ENCODE peak calls at places on chromosomes 11 and 22, in five cellular contexts. One of them, this sample, is unnamed.

GRCh38 chr11:133064152-133064877 is 468.0 kb downstream of the OPCML start:
- DNase-seq in A673: peak
- DNase-seq in OCI-LY7: no peak
- DNase-seq in pancreas: peak
- DNase-seq in IMR-90: peak
- DNase-seq in this sample: no peak

GRCh38 chr11:103927535-103927934 is 108.9 kb upstream of the DDI1 start:
- DNase-seq in A673: peak
- DNase-seq in OCI-LY7: peak
- DNase-seq in pancreas: no peak
- DNase-seq in IMR-90: peak
- DNase-seq in this sample: no peak

GRCh38 chr22:42300286-42301071 is 30.0 kb upstream of the TCF20 start:
- DNase-seq in A673: no peak
- DNase-seq in OCI-LY7: peak
- DNase-seq in pancreas: no peak
- DNase-seq in IMR-90: no peak
- DNase-seq in this sample: peak

GRCh38 chr11:2421996-2422395 is 21.4 kb downstream of the TSSC4 start:
- DNase-seq in A673: no peak
- DNase-seq in OCI-LY7: no peak
- DNase-seq in pancreas: no peak
- DNase-seq in IMR-90: no peak
- DNase-seq in this sample: no peak

GRCh38 chr11:76856111-76856510 is 4.6 kb upstream of the ACER3 start:
- DNase-seq in A673: no peak
- DNase-seq in OCI-LY7: no peak
- DNase-seq in pancreas: no peak
- DNase-seq in IMR-90: no peak
- DNase-seq in this sample: no peak

GRCh38 chr11:25970726-25971508 is 361.0 kb upstream of the ANO3 start:
- DNase-seq in A673: no peak
- DNase-seq in OCI-LY7: peak
- DNase-seq in pancreas: no peak
- DNase-seq in IMR-90: no peak
- DNase-seq in this sample: no peak

GRCh38 chr11:61514050-61514917 is 5.7 kb downstream of the LRRC10B start:
- DNase-seq in A673: no peak
- DNase-seq in OCI-LY7: no peak
- DNase-seq in pancreas: no peak
- DNase-seq in IMR-90: no peak
- DNase-seq in this sample: no peak

GRCh38 chr11:132284048-132284447 is 913.6 kb downstream of the NTM start:
- DNase-seq in A673: no peak
- DNase-seq in OCI-LY7: no peak
- DNase-seq in pancreas: no peak
- DNase-seq in IMR-90: no peak
- DNase-seq in this sample: no peak

GRCh38 chr11:14075118-14075601 is 112.6 kb downstream of the SPON1 start:
- DNase-seq in A673: no peak
- DNase-seq in OCI-LY7: no peak
- DNase-seq in pancreas: no peak
- DNase-seq in IMR-90: no peak
- DNase-seq in this sample: no peak

GRCh38 chr22:50271011-50271394 is 823 bp upstream of the MAPK11 start:
- DNase-seq in A673: no peak
- DNase-seq in OCI-LY7: no peak
- DNase-seq in pancreas: no peak
- DNase-seq in IMR-90: no peak
- DNase-seq in this sample: no peak

GRCh38 chr11:36508743-36509142 is 1.3 kb downstream of the TRAF6 start:
- DNase-seq in A673: no peak
- DNase-seq in OCI-LY7: no peak
- DNase-seq in pancreas: no peak
- DNase-seq in IMR-90: peak
- DNase-seq in this sample: no peak

GRCh38 chr11:1923201-1923956 is 3.9 kb downstream of the TNNT3 start:
- DNase-seq in A673: no peak
- DNase-seq in OCI-LY7: no peak
- DNase-seq in pancreas: no peak
- DNase-seq in IMR-90: no peak
- DNase-seq in this sample: peak

GRCh38 chr11:85889676-85890579 is 34.7 kb downstream of the CCDC83 start:
- DNase-seq in A673: peak
- DNase-seq in OCI-LY7: no peak
- DNase-seq in pancreas: no peak
- DNase-seq in IMR-90: peak
- DNase-seq in this sample: no peak

GRCh38 chr11:134554861-134555260 is 142.8 kb upstream of the B3GAT1 start:
- DNase-seq in A673: no peak
- DNase-seq in OCI-LY7: no peak
- DNase-seq in pancreas: no peak
- DNase-seq in IMR-90: no peak
- DNase-seq in this sample: no peak

GRCh38 chr22:30004689-30005088 is 75.6 kb upstream of the HORMAD2 start:
- DNase-seq in A673: peak
- DNase-seq in OCI-LY7: no peak
- DNase-seq in pancreas: no peak
- DNase-seq in IMR-90: no peak
- DNase-seq in this sample: no peak

GRCh38 chr22:32355760-32356159 is 1.9 kb upstream of the RFPL3 start:
- DNase-seq in A673: no peak
- DNase-seq in OCI-LY7: peak
- DNase-seq in pancreas: no peak
- DNase-seq in IMR-90: no peak
- DNase-seq in this sample: no peak

GRCh38 chr11:76624515-76625379 is 45.8 kb downstream of the LRRC32 start:
- DNase-seq in A673: no peak
- DNase-seq in OCI-LY7: no peak
- DNase-seq in pancreas: no peak
- DNase-seq in IMR-90: no peak
- DNase-seq in this sample: no peak

GRCh38 chr11:122751298-122752070 is 86.8 kb upstream of the CRTAM start:
- DNase-seq in A673: no peak
- DNase-seq in OCI-LY7: no peak
- DNase-seq in pancreas: no peak
- DNase-seq in IMR-90: peak
- DNase-seq in this sample: no peak

GRCh38 chr11:78363018-78363619 is 54.5 kb downstream of the GAB2 start:
- DNase-seq in A673: no peak
- DNase-seq in OCI-LY7: no peak
- DNase-seq in pancreas: no peak
- DNase-seq in IMR-90: no peak
- DNase-seq in this sample: no peak

GRCh38 chr11:78698612-78699011 is 123.9 kb upstream of the NARS2 start:
- DNase-seq in A673: no peak
- DNase-seq in OCI-LY7: no peak
- DNase-seq in pancreas: peak
- DNase-seq in IMR-90: peak
- DNase-seq in this sample: no peak

GRCh38 chr22:42905702-42906183 is 48.7 kb upstream of the ARFGAP3 start:
- DNase-seq in A673: no peak
- DNase-seq in OCI-LY7: no peak
- DNase-seq in pancreas: peak
- DNase-seq in IMR-90: no peak
- DNase-seq in this sample: peak

GRCh38 chr11:96126917-96127595 is 203.1 kb upstream of the MTMR2 start:
- DNase-seq in A673: no peak
- DNase-seq in OCI-LY7: no peak
- DNase-seq in pancreas: no peak
- DNase-seq in IMR-90: no peak
- DNase-seq in this sample: no peak

GRCh38 chr11:10004526-10005113 is 289.4 kb downstream of the SBF2 start:
- DNase-seq in A673: no peak
- DNase-seq in OCI-LY7: no peak
- DNase-seq in pancreas: no peak
- DNase-seq in IMR-90: no peak
- DNase-seq in this sample: no peak

GRCh38 chr22:45298934-45299505 is 10.7 kb upstream of the FAM118A start:
- DNase-seq in A673: no peak
- DNase-seq in OCI-LY7: no peak
- DNase-seq in pancreas: no peak
- DNase-seq in IMR-90: peak
- DNase-seq in this sample: no peak

GRCh38 chr11:36044636-36045035 is 100.8 kb downstream of the LDLRAD3 start:
- DNase-seq in A673: no peak
- DNase-seq in OCI-LY7: no peak
- DNase-seq in pancreas: no peak
- DNase-seq in IMR-90: no peak
- DNase-seq in this sample: no peak

GRCh38 chr22:49032821-49033220 is 794.9 kb downstream of the BRD1 start:
- DNase-seq in A673: no peak
- DNase-seq in OCI-LY7: no peak
- DNase-seq in pancreas: no peak
- DNase-seq in IMR-90: no peak
- DNase-seq in this sample: no peak

GRCh38 chr11:130037881-130038601 is 31.7 kb upstream of the APLP2 start:
- DNase-seq in A673: no peak
- DNase-seq in OCI-LY7: peak
- DNase-seq in pancreas: no peak
- DNase-seq in IMR-90: no peak
- DNase-seq in this sample: no peak

GRCh38 chr22:47166446-47167016 is 404.1 kb downstream of the TBC1D22A start:
- DNase-seq in A673: no peak
- DNase-seq in OCI-LY7: no peak
- DNase-seq in pancreas: peak
- DNase-seq in IMR-90: no peak
- DNase-seq in this sample: peak

GRCh38 chr11:33868646-33869461 is 23.0 kb downstream of the LMO2 start:
- DNase-seq in A673: peak
- DNase-seq in OCI-LY7: no peak
- DNase-seq in pancreas: no peak
- DNase-seq in IMR-90: no peak
- DNase-seq in this sample: no peak

GRCh38 chr11:33869511-33870422 is 22.1 kb downstream of the LMO2 start:
- DNase-seq in A673: peak
- DNase-seq in OCI-LY7: peak
- DNase-seq in pancreas: peak
- DNase-seq in IMR-90: peak
- DNase-seq in this sample: peak

GRCh38 chr11:33867996-33868645 is 23.8 kb downstream of the LMO2 start:
- DNase-seq in A673: peak
- DNase-seq in OCI-LY7: no peak
- DNase-seq in pancreas: no peak
- DNase-seq in IMR-90: no peak
- DNase-seq in this sample: no peak

GRCh38 chr11:33864479-33864878 is 27.4 kb downstream of the LMO2 start:
- DNase-seq in A673: no peak
- DNase-seq in OCI-LY7: no peak
- DNase-seq in pancreas: no peak
- DNase-seq in IMR-90: no peak
- DNase-seq in this sample: no peak

DNA sequence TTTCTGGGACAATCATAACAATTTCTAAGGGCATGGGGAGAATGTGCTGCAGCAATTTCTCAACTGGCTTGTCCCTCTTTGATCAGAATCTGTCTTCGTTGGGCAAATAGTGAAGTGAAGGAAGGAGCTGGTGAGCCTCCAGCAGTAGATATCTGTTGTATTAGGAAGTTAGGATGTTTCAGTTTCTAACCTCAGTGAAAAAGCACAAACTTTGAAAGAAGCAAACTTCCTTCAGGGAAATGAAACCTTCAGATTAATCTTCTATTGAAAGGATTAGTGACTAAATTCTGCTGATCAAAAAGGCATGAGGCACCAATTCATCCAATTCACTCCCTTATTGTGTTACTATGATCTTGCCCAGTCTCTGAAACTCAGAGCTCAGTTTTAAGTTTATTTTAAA is 24.3 kb downstream of the LMO2 start:
- DNase-seq in A673: no peak
- DNase-seq in OCI-LY7: no peak
- DNase-seq in pancreas: no peak
- DNase-seq in IMR-90: no peak
- DNase-seq in this sample: no peak
- H3K27ac ChIP-seq in A673: peak
- H3K27ac ChIP-seq in OCI-LY7: no peak
- H3K27ac ChIP-seq in pancreas: no peak
- H3K27ac ChIP-seq in IMR-90: no peak
- H3K27ac ChIP-seq in this sample: peak

GRCh38 chr11:29432719-29433325 is 584.0 kb downstream of the KCNA4 start:
- DNase-seq in A673: peak
- DNase-seq in OCI-LY7: peak
- DNase-seq in pancreas: no peak
- DNase-seq in IMR-90: peak
- DNase-seq in this sample: no peak
- TF ChIP-seq CTCF in A673: peak
- TF ChIP-seq CTCF in OCI-LY7: peak
- TF ChIP-seq CTCF in pancreas: peak
- TF ChIP-seq CTCF in IMR-90: peak
- TF ChIP-seq CTCF in this sample: peak

GRCh38 chr11:68037481-68038225 is 1.2 kb upstream of the TCIRG1 start:
- DNase-seq in A673: no peak
- DNase-seq in OCI-LY7: no peak
- DNase-seq in pancreas: peak
- DNase-seq in IMR-90: no peak
- DNase-seq in this sample: no peak
- H3K27ac ChIP-seq in A673: peak
- H3K27ac ChIP-seq in OCI-LY7: peak
- H3K27ac ChIP-seq in pancreas: peak
- H3K27ac ChIP-seq in IMR-90: peak
- H3K27ac ChIP-seq in this sample: peak

GRCh38 chr11:116736763-116737162 is 36.0 kb downstream of the BUD13 start:
- DNase-seq in A673: peak
- DNase-seq in OCI-LY7: peak
- DNase-seq in pancreas: no peak
- DNase-seq in IMR-90: no peak
- DNase-seq in this sample: no peak
- TF ChIP-seq CTCF in A673: peak
- TF ChIP-seq CTCF in OCI-LY7: peak
- TF ChIP-seq CTCF in pancreas: no peak
- TF ChIP-seq CTCF in IMR-90: no peak
- TF ChIP-seq CTCF in this sample: no peak

DNA sequence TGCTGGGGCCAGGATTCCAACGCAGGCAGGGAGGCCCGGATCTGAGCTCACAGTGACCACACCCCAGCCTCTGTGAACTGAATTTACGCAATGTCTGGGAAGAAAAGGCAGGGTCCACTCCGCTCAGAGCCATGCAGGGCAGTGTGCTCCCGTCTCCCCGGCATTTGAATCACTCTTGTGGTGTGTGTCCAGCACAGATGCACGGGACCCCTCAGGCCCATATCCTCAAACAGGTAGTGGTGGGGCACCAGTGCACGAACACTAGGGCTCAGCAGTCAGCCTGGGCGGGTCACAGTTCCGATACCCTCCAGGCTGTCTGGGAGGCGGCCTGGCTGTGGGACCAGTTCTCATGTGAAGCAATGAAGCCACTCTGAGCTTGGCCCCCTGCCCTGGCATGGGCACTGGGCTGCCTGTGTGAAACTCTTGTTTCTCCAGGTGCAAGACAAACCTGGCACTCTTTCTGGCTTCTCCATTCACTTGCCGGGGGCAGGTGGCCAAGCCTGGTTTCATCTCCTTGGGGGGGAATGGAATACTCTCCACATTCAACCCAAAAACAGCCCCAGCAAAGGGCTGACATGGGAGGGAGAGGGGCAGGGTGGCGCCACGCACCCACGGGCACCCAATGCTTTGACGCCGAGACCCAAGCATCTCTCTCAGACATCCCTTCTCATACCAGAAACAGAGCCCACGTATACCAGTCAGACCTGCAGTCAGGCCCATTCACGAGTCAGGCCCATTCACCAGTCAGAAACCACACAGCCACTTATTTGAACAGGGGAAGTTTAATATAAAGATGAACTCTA is 14.3 kb downstream of the DHCR7 start:
- DNase-seq in A673: no peak
- DNase-seq in OCI-LY7: no peak
- DNase-seq in pancreas: no peak
- DNase-seq in IMR-90: no peak
- DNase-seq in this sample: peak
- H3K27ac ChIP-seq in A673: no peak
- H3K27ac ChIP-seq in OCI-LY7: no peak
- H3K27ac ChIP-seq in pancreas: no peak
- H3K27ac ChIP-seq in IMR-90: no peak
- H3K27ac ChIP-seq in this sample: no peak